ENCODE peak calls at places on chromosomes 7 and 10, in nine cellular contexts. One of them, this sample, is unnamed.

GRCh38 chr10:91694170-91694794 is 61.4 kb upstream of the PPP1R3C start:
- DNase-seq in gastrocnemius medialis: no peak
- DNase-seq in lower lobe of right lung: no peak
- DNase-seq in foreskin fibroblast: peak
- DNase-seq in neural crest cell: no peak
- DNase-seq in body of pancreas: peak
- DNase-seq in fibroblast of mammary gland: peak
- DNase-seq in HFFc6: peak
- DNase-seq in mesothelial cell of epicardium: no peak
- DNase-seq in this sample: peak

GRCh38 chr10:43124574-43125273 is 13.5 kb upstream of the CSGALNACT2 start:
- DNase-seq in gastrocnemius medialis: no peak
- DNase-seq in lower lobe of right lung: no peak
- DNase-seq in foreskin fibroblast: no peak
- DNase-seq in neural crest cell: no peak
- DNase-seq in body of pancreas: no peak
- DNase-seq in fibroblast of mammary gland: no peak
- DNase-seq in HFFc6: no peak
- DNase-seq in mesothelial cell of epicardium: no peak
- DNase-seq in this sample: peak

GRCh38 chr7:115235075-115235474 is 313.2 kb downstream of the MDFIC start:
- DNase-seq in gastrocnemius medialis: no peak
- DNase-seq in lower lobe of right lung: no peak
- DNase-seq in foreskin fibroblast: no peak
- DNase-seq in neural crest cell: no peak
- DNase-seq in body of pancreas: no peak
- DNase-seq in fibroblast of mammary gland: no peak
- DNase-seq in HFFc6: no peak
- DNase-seq in mesothelial cell of epicardium: no peak
- DNase-seq in this sample: no peak

GRCh38 chr7:17774248-17774647 is 166.0 kb downstream of the SNX13 start:
- DNase-seq in gastrocnemius medialis: no peak
- DNase-seq in lower lobe of right lung: no peak
- DNase-seq in foreskin fibroblast: peak
- DNase-seq in neural crest cell: no peak
- DNase-seq in body of pancreas: no peak
- DNase-seq in fibroblast of mammary gland: peak
- DNase-seq in HFFc6: peak
- DNase-seq in mesothelial cell of epicardium: no peak
- DNase-seq in this sample: no peak

GRCh38 chr7:93856319-93856718 is 34.2 kb downstream of the TFPI2 start:
- DNase-seq in gastrocnemius medialis: no peak
- DNase-seq in lower lobe of right lung: no peak
- DNase-seq in foreskin fibroblast: no peak
- DNase-seq in neural crest cell: no peak
- DNase-seq in body of pancreas: no peak
- DNase-seq in fibroblast of mammary gland: no peak
- DNase-seq in HFFc6: no peak
- DNase-seq in mesothelial cell of epicardium: no peak
- DNase-seq in this sample: no peak

GRCh38 chr10:131576341-131577177 is 265.0 kb upstream of the TCERG1L start:
- DNase-seq in gastrocnemius medialis: no peak
- DNase-seq in lower lobe of right lung: no peak
- DNase-seq in foreskin fibroblast: no peak
- DNase-seq in neural crest cell: no peak
- DNase-seq in body of pancreas: no peak
- DNase-seq in fibroblast of mammary gland: no peak
- DNase-seq in HFFc6: no peak
- DNase-seq in mesothelial cell of epicardium: no peak
- DNase-seq in this sample: no peak

GRCh38 chr7:132102426-132102825 is 473.8 kb downstream of the PLXNA4 start:
- DNase-seq in gastrocnemius medialis: no peak
- DNase-seq in lower lobe of right lung: no peak
- DNase-seq in foreskin fibroblast: no peak
- DNase-seq in neural crest cell: no peak
- DNase-seq in body of pancreas: no peak
- DNase-seq in fibroblast of mammary gland: no peak
- DNase-seq in HFFc6: no peak
- DNase-seq in mesothelial cell of epicardium: no peak
- DNase-seq in this sample: no peak

GRCh38 chr7:55022618-55022985 is 3.8 kb downstream of the EGFR start:
- DNase-seq in gastrocnemius medialis: no peak
- DNase-seq in lower lobe of right lung: no peak
- DNase-seq in foreskin fibroblast: no peak
- DNase-seq in neural crest cell: no peak
- DNase-seq in body of pancreas: no peak
- DNase-seq in fibroblast of mammary gland: no peak
- DNase-seq in HFFc6: no peak
- DNase-seq in mesothelial cell of epicardium: no peak
- DNase-seq in this sample: no peak

GRCh38 chr7:80883188-80884025 is 35.4 kb downstream of the SEMA3C start:
- DNase-seq in gastrocnemius medialis: no peak
- DNase-seq in lower lobe of right lung: no peak
- DNase-seq in foreskin fibroblast: peak
- DNase-seq in neural crest cell: no peak
- DNase-seq in body of pancreas: no peak
- DNase-seq in fibroblast of mammary gland: peak
- DNase-seq in HFFc6: peak
- DNase-seq in mesothelial cell of epicardium: no peak
- DNase-seq in this sample: no peak

GRCh38 chr7:154566877-154567276 is 436.0 kb downstream of the PAXIP1 start:
- DNase-seq in gastrocnemius medialis: no peak
- DNase-seq in lower lobe of right lung: no peak
- DNase-seq in foreskin fibroblast: no peak
- DNase-seq in neural crest cell: no peak
- DNase-seq in body of pancreas: no peak
- DNase-seq in fibroblast of mammary gland: no peak
- DNase-seq in HFFc6: no peak
- DNase-seq in mesothelial cell of epicardium: no peak
- DNase-seq in this sample: no peak

GRCh38 chr10:22849077-22849810 is 78.6 kb upstream of the ARMC3 start:
- DNase-seq in gastrocnemius medialis: peak
- DNase-seq in lower lobe of right lung: peak
- DNase-seq in foreskin fibroblast: peak
- DNase-seq in neural crest cell: peak
- DNase-seq in body of pancreas: peak
- DNase-seq in fibroblast of mammary gland: peak
- DNase-seq in HFFc6: peak
- DNase-seq in mesothelial cell of epicardium: no peak
- DNase-seq in this sample: peak

GRCh38 chr10:48931188-48931587 is 8.5 kb downstream of the LRRC18 start:
- DNase-seq in gastrocnemius medialis: no peak
- DNase-seq in lower lobe of right lung: no peak
- DNase-seq in foreskin fibroblast: no peak
- DNase-seq in neural crest cell: no peak
- DNase-seq in body of pancreas: no peak
- DNase-seq in fibroblast of mammary gland: no peak
- DNase-seq in HFFc6: no peak
- DNase-seq in mesothelial cell of epicardium: no peak
- DNase-seq in this sample: no peak

GRCh38 chr7:6117533-6117932 is 86.4 kb downstream of the ANKRD61 start:
- DNase-seq in gastrocnemius medialis: no peak
- DNase-seq in lower lobe of right lung: no peak
- DNase-seq in foreskin fibroblast: no peak
- DNase-seq in neural crest cell: no peak
- DNase-seq in body of pancreas: no peak
- DNase-seq in fibroblast of mammary gland: no peak
- DNase-seq in HFFc6: no peak
- DNase-seq in mesothelial cell of epicardium: no peak
- DNase-seq in this sample: no peak

GRCh38 chr10:44647877-44648542 is 263.1 kb upstream of the CXCL12 start:
- DNase-seq in gastrocnemius medialis: no peak
- DNase-seq in lower lobe of right lung: no peak
- DNase-seq in foreskin fibroblast: peak
- DNase-seq in neural crest cell: no peak
- DNase-seq in body of pancreas: peak
- DNase-seq in fibroblast of mammary gland: peak
- DNase-seq in HFFc6: peak
- DNase-seq in mesothelial cell of epicardium: no peak
- DNase-seq in this sample: no peak

DNA sequence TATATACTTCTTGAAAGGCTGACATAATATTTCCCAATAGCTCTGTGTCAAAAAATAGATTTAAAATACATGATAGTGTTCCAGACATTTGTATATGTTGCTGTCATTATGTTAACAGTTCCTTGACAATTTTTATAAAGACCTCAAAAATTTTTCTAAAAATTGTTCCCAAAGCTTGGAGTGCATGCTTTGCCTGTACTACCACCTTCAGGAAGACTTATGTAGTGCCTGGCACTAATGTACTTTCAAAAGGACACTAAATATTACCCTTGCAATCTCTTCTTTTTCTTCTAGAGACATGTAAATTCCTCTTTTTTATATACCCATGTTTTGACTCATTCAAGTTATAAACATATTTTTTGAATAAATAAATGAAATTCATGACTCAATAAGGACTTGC is 48.0 kb upstream of the SP8 start:
- DNase-seq in gastrocnemius medialis: no peak
- DNase-seq in lower lobe of right lung: no peak
- DNase-seq in foreskin fibroblast: no peak
- DNase-seq in neural crest cell: no peak
- DNase-seq in body of pancreas: no peak
- DNase-seq in fibroblast of mammary gland: no peak
- DNase-seq in HFFc6: no peak
- DNase-seq in mesothelial cell of epicardium: no peak
- DNase-seq in this sample: no peak
- TF ChIP-seq CTCF in gastrocnemius medialis: no peak
- TF ChIP-seq CTCF in lower lobe of right lung: peak
- TF ChIP-seq CTCF in foreskin fibroblast: no peak
- TF ChIP-seq CTCF in neural crest cell: peak
- TF ChIP-seq CTCF in body of pancreas: peak
- TF ChIP-seq CTCF in fibroblast of mammary gland: peak
- TF ChIP-seq CTCF in HFFc6: peak
- TF ChIP-seq CTCF in mesothelial cell of epicardium: no peak
- TF ChIP-seq CTCF in this sample: no peak

GRCh38 chr7:75961194-75961593 is 33.2 kb downstream of the TMEM120A start:
- DNase-seq in gastrocnemius medialis: no peak
- DNase-seq in lower lobe of right lung: no peak
- DNase-seq in foreskin fibroblast: no peak
- DNase-seq in neural crest cell: no peak
- DNase-seq in body of pancreas: no peak
- DNase-seq in fibroblast of mammary gland: no peak
- DNase-seq in HFFc6: no peak
- DNase-seq in mesothelial cell of epicardium: no peak
- DNase-seq in this sample: no peak
- TF ChIP-seq CTCF in gastrocnemius medialis: no peak
- TF ChIP-seq CTCF in lower lobe of right lung: no peak
- TF ChIP-seq CTCF in foreskin fibroblast: no peak
- TF ChIP-seq CTCF in neural crest cell: peak
- TF ChIP-seq CTCF in body of pancreas: no peak
- TF ChIP-seq CTCF in fibroblast of mammary gland: no peak
- TF ChIP-seq CTCF in HFFc6: no peak
- TF ChIP-seq CTCF in mesothelial cell of epicardium: no peak
- TF ChIP-seq CTCF in this sample: no peak

GRCh38 chr7:45721949-45722598 is 147.9 kb downstream of the ADCY1 start:
- DNase-seq in gastrocnemius medialis: no peak
- DNase-seq in lower lobe of right lung: no peak
- DNase-seq in foreskin fibroblast: no peak
- DNase-seq in neural crest cell: no peak
- DNase-seq in body of pancreas: no peak
- DNase-seq in fibroblast of mammary gland: no peak
- DNase-seq in HFFc6: no peak
- DNase-seq in mesothelial cell of epicardium: no peak
- DNase-seq in this sample: no peak
- TF ChIP-seq CTCF in gastrocnemius medialis: no peak
- TF ChIP-seq CTCF in lower lobe of right lung: no peak
- TF ChIP-seq CTCF in foreskin fibroblast: no peak
- TF ChIP-seq CTCF in neural crest cell: peak
- TF ChIP-seq CTCF in body of pancreas: no peak
- TF ChIP-seq CTCF in fibroblast of mammary gland: peak
- TF ChIP-seq CTCF in HFFc6: peak
- TF ChIP-seq CTCF in mesothelial cell of epicardium: no peak
- TF ChIP-seq CTCF in this sample: no peak

DNA sequence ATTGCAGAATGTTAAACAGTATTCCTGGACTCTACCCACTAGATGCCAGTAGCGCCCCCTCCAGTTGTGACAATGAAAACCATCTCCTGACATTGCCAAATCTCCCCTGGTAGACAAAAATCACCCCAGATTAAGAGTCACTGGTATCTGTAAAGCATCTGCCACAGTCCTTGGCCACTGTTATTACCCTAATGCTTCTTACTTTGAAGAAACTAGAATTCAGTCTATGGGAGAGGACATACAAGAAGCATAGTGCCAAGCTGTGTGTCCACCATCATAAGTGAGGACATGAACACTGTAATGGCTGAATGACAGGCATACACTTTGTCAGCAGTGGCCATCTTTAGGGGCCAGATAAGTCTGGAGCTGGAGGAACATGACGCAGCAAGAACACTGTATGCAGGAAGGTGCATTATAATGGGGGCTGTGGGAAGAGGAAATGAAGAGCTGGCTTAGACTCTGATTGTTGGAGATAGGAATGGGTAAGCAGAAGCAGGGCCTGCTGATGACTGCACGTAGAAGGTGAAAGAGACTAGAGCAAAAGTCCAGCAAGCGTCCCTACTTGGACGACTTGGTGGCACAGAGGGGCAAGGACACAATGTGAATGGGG is 32.5 kb downstream of the CBX3 start:
- DNase-seq in gastrocnemius medialis: no peak
- DNase-seq in lower lobe of right lung: no peak
- DNase-seq in foreskin fibroblast: no peak
- DNase-seq in neural crest cell: no peak
- DNase-seq in body of pancreas: no peak
- DNase-seq in fibroblast of mammary gland: no peak
- DNase-seq in HFFc6: no peak
- DNase-seq in mesothelial cell of epicardium: no peak
- DNase-seq in this sample: no peak
- TF ChIP-seq CTCF in gastrocnemius medialis: no peak
- TF ChIP-seq CTCF in lower lobe of right lung: no peak
- TF ChIP-seq CTCF in foreskin fibroblast: no peak
- TF ChIP-seq CTCF in neural crest cell: no peak
- TF ChIP-seq CTCF in body of pancreas: no peak
- TF ChIP-seq CTCF in fibroblast of mammary gland: no peak
- TF ChIP-seq CTCF in HFFc6: no peak
- TF ChIP-seq CTCF in mesothelial cell of epicardium: no peak
- TF ChIP-seq CTCF in this sample: no peak

This sample was measured in activated CD8-positive, alpha-beta T cell treated with anti-CD3 and anti-CD28 coated beads for 36 hours.